ENCODE peak calls at places on chromosomes 2 and 18, in six cellular contexts. O is HCT116, G is SK-N-SH, K is K562, C is HepG2, Q is GM12878. Z is an unnamed sample.
A peak's percentile ranks its signal among the peaks of the same experiment; 100 is the strongest.

GRCh38 chr2:199019898-199020507 is 437.7 kb downstream of the SATB2 start:
- DNase-seq in O (peak; percentile 21), G (peak; percentile 3), Q (no peak), K (no peak), C (peak; percentile 13), Z (peak; percentile 56)

GRCh38 chr18:72692086-72692485 is 147.9 kb upstream of the CBLN2 start:
- DNase-seq in G (peak; percentile 39), K (no peak), O (no peak), C (no peak), Q (no peak), Z (no peak)

GRCh38 chr2:201971516-201972228 is 62.0 kb upstream of the FZD7 start:
- DNase-seq in O (no peak), G (no peak), K (no peak), C (no peak), Q (no peak), Z (no peak)

GRCh38 chr2:222440670-222441422 is 16.5 kb downstream of the SGPP2 start:
- DNase-seq in G (no peak), Q (no peak), O (no peak), K (no peak), C (peak; percentile 22), Z (no peak)

GRCh38 chr2:98543842-98544241 is 64.5 kb downstream of the COA5 start:
- DNase-seq in G (no peak), K (no peak), C (no peak), Q (no peak), O (no peak), Z (no peak)

GRCh38 chr18:60146220-60146960 is 226.2 kb downstream of the MC4R start:
- DNase-seq in G (no peak), O (no peak), Q (no peak), K (peak; percentile 2), C (no peak), Z (no peak)

GRCh38 chr2:240238786-240239185 is 98.3 kb upstream of the OTOS start:
- DNase-seq in C (no peak), K (no peak), O (no peak), G (no peak), Q (no peak), Z (no peak)

GRCh38 chr2:160646684-160647444 is 153.3 kb upstream of the RBMS1 start:
- DNase-seq in G (no peak), K (no peak), O (no peak), Q (no peak), C (no peak), Z (peak; percentile 22)

GRCh38 chr2:43899589-43899988 is 60.8 kb downstream of the ABCG8 start:
- DNase-seq in C (no peak), K (no peak), Q (no peak), O (no peak), G (no peak), Z (no peak)

GRCh38 chr18:55301196-55301540 is 286.8 kb downstream of the TCF4 start:
- DNase-seq in O (no peak), K (no peak), G (no peak), C (no peak), Q (no peak), Z (no peak)

GRCh38 chr18:8943900-8944870 is 158.3 kb upstream of the NDUFV2 start:
- DNase-seq in G (no peak), C (no peak), O (no peak), K (peak; percentile 78), Q (no peak), Z (no peak)

GRCh38 chr2:202378001-202378400 is 1.9 kb downstream of the BMPR2 start:
- DNase-seq in O (no peak), G (no peak), C (no peak), K (no peak), Q (no peak), Z (no peak)

GRCh38 chr2:71276311-71277158 is 49.6 kb upstream of the PAIP2B start:
- DNase-seq in Q (peak; percentile 45), K (peak; percentile 77), C (peak; percentile 48), G (peak; percentile 95), O (peak; percentile 84), Z (peak; percentile 92)

GRCh38 chr2:105553538-105554196 is 154.8 kb upstream of the FHL2 start:
- DNase-seq in O (no peak), C (no peak), Q (no peak), K (no peak), G (no peak), Z (no peak)

GRCh38 chr2:30807249-30807648 is at the start of gene CAPN13:
- DNase-seq in O (peak; percentile 32), C (no peak), K (no peak), Q (no peak), G (no peak), Z (peak; percentile 92)

GRCh38 chr18:50011813-50012445 is 183.0 kb downstream of the MYO5B start:
- DNase-seq in G (no peak), K (no peak), Q (no peak), C (peak; percentile 50), O (no peak), Z (peak; percentile 42)

GRCh38 chr18:51621103-51621969 is 423.9 kb upstream of the MEX3C start:
- DNase-seq in K (peak; percentile 59), Q (peak; percentile 12), G (peak; percentile 53), C (peak; percentile 21), O (peak; percentile 1), Z (peak; percentile 26)

GRCh38 chr18:6161549-6161948 is 253.2 kb downstream of the L3MBTL4 start:
- DNase-seq in G (no peak), C (no peak), O (no peak), K (no peak), Q (no peak), Z (no peak)

GRCh38 chr18:24051256-24051947 is 36.8 kb downstream of the TTC39C start:
- DNase-seq in K (no peak), Q (peak; percentile 27), G (no peak), C (peak; percentile 90), O (no peak), Z (no peak)

GRCh38 chr18:11997466-11997865 is 16.2 kb downstream of the IMPA2 start:
- DNase-seq in O (no peak), C (no peak), Q (no peak), G (no peak), K (no peak), Z (no peak)

GRCh38 chr2:29225814-29226213 is 110.6 kb downstream of the CLIP4 start:
- DNase-seq in G (no peak), O (no peak), Q (no peak), C (no peak), K (no peak), Z (no peak)

GRCh38 chr2:184419744-184420143 is 178.6 kb upstream of the ZNF804A start:
- DNase-seq in O (no peak), K (no peak), C (no peak), G (no peak), Q (no peak), Z (no peak)

GRCh38 chr2:20350753-20351554 is at the start of gene PUM2:
- DNase-seq in O (peak; percentile 93), G (peak; percentile 99), K (peak; percentile 98), Q (peak; percentile 92), C (peak; percentile 96), Z (peak; percentile 50)

GRCh38 chr2:239013670-239013960 is 165.7 kb downstream of the TWIST2 start:
- DNase-seq in O (no peak), Q (no peak), K (no peak), G (no peak), C (no peak), Z (no peak)

GRCh38 chr2:30374380-30374779 is 72.7 kb upstream of the LCLAT1 start:
- DNase-seq in G (no peak), Q (no peak), C (no peak), O (no peak), K (no peak), Z (no peak)

GRCh38 chr2:75716406-75716805 is 5.7 kb upstream of the GCFC2 start:
- DNase-seq in K (peak; percentile 6), Q (no peak), G (no peak), C (no peak), O (no peak), Z (no peak)

GRCh38 chr2:156065912-156066311 is 266.6 kb downstream of the NR4A2 start:
- DNase-seq in C (peak; percentile 18), Q (no peak), K (peak; percentile 37), O (no peak), G (no peak), Z (no peak)

GRCh38 chr2:288743-289361 is 961 bp upstream of the ALKAL2 start:
- DNase-seq in G (peak; percentile 61), O (no peak), K (no peak), C (no peak), Q (no peak), Z (no peak)

GRCh38 chr2:169658877-169659276 is 35.3 kb downstream of the CFAP210 start:
- DNase-seq in O (no peak), K (no peak), C (no peak), G (no peak), Q (no peak), Z (no peak)

GRCh38 chr18:32296851-32297250 is 107.0 kb downstream of the MEP1B start:
- DNase-seq in O (no peak), Q (no peak), C (no peak), G (no peak), K (no peak), Z (no peak)

GRCh38 chr2:18047896-18048657 is 169.6 kb downstream of the KCNS3 start:
- DNase-seq in K (no peak), O (peak; percentile 16), G (no peak), C (no peak), Q (no peak), Z (peak; percentile 35)

GRCh38 chr2:233013027-233013461 is at the start of gene NGEF:
- DNase-seq in K (no peak), G (no peak), C (peak; percentile 95), O (no peak), Q (no peak), Z (no peak)
- TF ChIP-seq JUND in K (no peak), G (no peak), C (no peak), O (no peak), Q (no peak), Z (no peak)

DNA sequence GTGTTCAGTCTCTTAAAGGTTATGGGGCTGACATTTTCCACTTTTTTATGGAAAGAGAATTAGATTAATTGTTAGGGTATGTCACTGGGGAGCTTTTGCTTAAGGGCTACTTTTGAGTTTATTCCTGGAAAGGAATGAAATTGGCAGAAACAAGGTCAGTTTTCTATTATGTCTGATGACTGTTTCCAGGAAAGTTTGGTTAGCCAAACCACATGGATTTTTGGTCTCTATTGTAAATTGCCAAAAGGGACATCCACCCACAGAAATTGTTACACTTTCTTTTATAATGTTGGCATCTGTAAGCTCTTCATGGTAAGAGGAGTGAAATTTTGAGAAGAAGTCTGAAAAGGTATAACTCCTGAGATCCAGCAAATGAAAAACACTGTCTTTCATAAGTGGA is 229.6 kb upstream of the MMADHC start:
- DNase-seq in C (no peak), Q (no peak), O (no peak), K (no peak), G (no peak), Z (no peak)
- TF ChIP-seq JUND in C (no peak), Q (no peak), O (no peak), K (no peak), G (no peak), Z (no peak)

DNA sequence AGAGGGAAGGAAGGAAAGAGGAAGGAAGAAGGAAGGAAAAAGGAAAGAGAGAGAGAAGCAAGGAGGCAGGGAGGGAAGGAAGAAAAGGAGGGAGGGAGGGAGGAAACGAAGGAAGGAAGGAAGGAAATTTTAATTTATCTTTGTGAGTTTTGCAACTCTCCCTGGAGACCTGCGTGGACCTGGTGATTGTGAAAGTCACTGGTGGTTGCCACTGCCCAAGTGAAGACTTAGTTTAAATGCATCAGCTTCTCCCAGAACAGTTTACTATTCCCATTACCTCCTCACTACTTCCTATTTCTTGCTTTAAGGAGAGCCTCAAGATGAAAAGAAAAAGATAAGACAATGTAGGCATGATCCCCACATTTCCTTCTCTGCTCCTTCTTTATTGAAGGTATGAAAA is 68.8 kb downstream of the ACVR1C start:
- DNase-seq in C (no peak), K (no peak), G (no peak), Q (no peak), O (no peak), Z (no peak)
- TF ChIP-seq JUND in C (no peak), K (no peak), G (no peak), Q (no peak), O (no peak), Z (no peak)

GRCh38 chr18:47968721-47969120 is 38.3 kb upstream of the SMAD2 start:
- DNase-seq in G (no peak), C (no peak), O (no peak), K (no peak), Q (no peak), Z (no peak)
- TF ChIP-seq JUND in G (no peak), C (no peak), O (no peak), K (no peak), Q (no peak), Z (no peak)

Z was measured in T47D.